ENCODE peak calls at places on chromosomes 6 and 20, in four cellular contexts. V is mammary epithelial cell, R is colonic mucosa, D is GM23248. Q is an unnamed sample. For H3K36me3, the result is how much of the 10 kb centered on the place peaks cover.

GRCh38 chr6:21742238-21742660 is 148.7 kb downstream of the SOX4 start:
- DNase-seq in V (peak), R (no peak), D (peak), Q (peak)

GRCh38 chr20:23870461-23870860 is 9.1 kb downstream of the CST5 start:
- DNase-seq in V (no peak), R (no peak), D (no peak), Q (no peak)

GRCh38 chr6:35319346-35320030 is 21.9 kb downstream of the DEF6 start:
- DNase-seq in V (no peak), R (no peak), D (no peak), Q (no peak)

GRCh38 chr6:50658561-50658960 is 54.8 kb upstream of the TFAP2D start:
- DNase-seq in V (no peak), R (no peak), D (no peak), Q (no peak)

GRCh38 chr6:15026832-15027231 is 219.0 kb upstream of the JARID2 start:
- DNase-seq in V (peak), R (no peak), D (no peak), Q (peak)

GRCh38 chr20:33846291-33846916 is 35.3 kb downstream of the CHMP4B start:
- DNase-seq in V (no peak), R (no peak), D (no peak), Q (no peak)

GRCh38 chr6:11585426-11586016 is 48.0 kb downstream of the TMEM170B start:
- DNase-seq in V (peak), R (no peak), D (peak), Q (peak)

GRCh38 chr6:16130932-16131387 is 2.1 kb downstream of the MYLIP start:
- DNase-seq in V (peak), R (peak), D (peak), Q (peak)

GRCh38 chr6:1327630-1328029 is 15.7 kb downstream of the FOXQ1 start:
- DNase-seq in V (no peak), R (no peak), D (peak), Q (no peak)

GRCh38 chr6:108436771-108437170 is 123.9 kb upstream of the FOXO3 start:
- DNase-seq in V (no peak), R (no peak), D (no peak), Q (no peak)

GRCh38 chr6:101011165-101011564 is 130.0 kb upstream of the ASCC3 start:
- DNase-seq in V (peak), R (peak), D (no peak), Q (no peak)

GRCh38 chr6:74671558-74672025 is 534.3 kb downstream of the COL12A1 start:
- DNase-seq in V (peak), R (no peak), D (peak), Q (peak)

GRCh38 chr20:62816031-62816878 is 595 bp upstream of the COL9A3 start:
- DNase-seq in V (no peak), R (no peak), D (peak), Q (peak)

GRCh38 chr20:57473246-57474042 is 51.5 kb downstream of the CTCFL start:
- DNase-seq in V (no peak), R (no peak), D (no peak), Q (no peak)

GRCh38 chr6:84615113-84615850 is 149.1 kb downstream of the TBX18 start:
- DNase-seq in V (no peak), R (no peak), D (no peak), Q (no peak)

GRCh38 chr6:105603779-105604592 is 201.1 kb upstream of the PREP start:
- DNase-seq in V (no peak), R (peak), D (peak), Q (peak)

GRCh38 chr6:13445005-13445743 is 42.2 kb downstream of the GFOD1 start:
- DNase-seq in V (peak), R (peak), D (no peak), Q (peak)

GRCh38 chr6:157468054-157468453 is 87.1 kb downstream of the ZDHHC14 start:
- DNase-seq in V (no peak), R (no peak), D (no peak), Q (no peak)

GRCh38 chr6:133995296-133995695 is 42.3 kb downstream of the TBPL1 start:
- DNase-seq in V (no peak), R (no peak), D (no peak), Q (peak)

GRCh38 chr6:35370124-35370741 is 27.9 kb downstream of the PPARD start:
- DNase-seq in V (peak), R (peak), D (peak), Q (peak)

GRCh38 chr20:59253779-59254319 is 46.6 kb upstream of the EDN3 start:
- DNase-seq in V (no peak), R (no peak), D (no peak), Q (no peak)

GRCh38 chr6:146981981-146982380 is 222.2 kb upstream of the STXBP5 start:
- DNase-seq in V (no peak), R (no peak), D (no peak), Q (no peak)

GRCh38 chr6:52881996-52882841 is 27.3 kb downstream of the GSTA3 start:
- DNase-seq in V (peak), R (peak), D (peak), Q (peak)

GRCh38 chr6:100453701-100454521 is 10.8 kb downstream of the SIM1 start:
- DNase-seq in V (no peak), R (no peak), D (no peak), Q (no peak)

GRCh38 chr6:111938710-111939109 is 65.5 kb upstream of the FYN start:
- DNase-seq in V (peak), R (no peak), D (peak), Q (peak)

GRCh38 chr6:27753668-27754407 is 158.4 kb downstream of the OR2B2 start:
- DNase-seq in V (peak), R (peak), D (peak), Q (peak)

GRCh38 chr6:36743538-36744441 is 46.2 kb downstream of the RAB44 start:
- DNase-seq in V (no peak), R (peak), D (no peak), Q (no peak)

GRCh38 chr20:3995067-3995748 is 20.1 kb downstream of the RNF24 start:
- DNase-seq in V (peak), R (no peak), D (peak), Q (peak)

GRCh38 chr6:151974061-151974617 is 166.7 kb downstream of the ESR1 start:
- DNase-seq in V (no peak), R (no peak), D (no peak), Q (no peak)

GRCh38 chr6:40892223-40892622 is 146.8 kb downstream of the UNC5CL start:
- DNase-seq in V (no peak), R (no peak), D (no peak), Q (no peak)

GRCh38 chr20:62097881-62098407 is 24.3 kb upstream of the LSM14B start:
- DNase-seq in V (no peak), R (no peak), D (no peak), Q (no peak)

GRCh38 chr20:48150568-48150967 is 365.3 kb upstream of the SULF2 start:
- DNase-seq in V (no peak), R (no peak), D (no peak), Q (no peak)

GRCh38 chr6:26473429-26473757 is 15.6 kb downstream of the BTN2A1 start:
- DNase-seq in V (no peak), R (no peak), D (no peak), Q (no peak)
- H3K4me3 ChIP-seq in V (peak), R (peak), D (peak), Q (peak)

GRCh38 chr6:159594750-159595117 is 98.3 kb downstream of the SOD2 start:
- DNase-seq in V (peak), R (no peak), D (peak), Q (peak)
- H3K9ac ChIP-seq in V (peak), R (no peak), D (peak), Q (peak)

DNA sequence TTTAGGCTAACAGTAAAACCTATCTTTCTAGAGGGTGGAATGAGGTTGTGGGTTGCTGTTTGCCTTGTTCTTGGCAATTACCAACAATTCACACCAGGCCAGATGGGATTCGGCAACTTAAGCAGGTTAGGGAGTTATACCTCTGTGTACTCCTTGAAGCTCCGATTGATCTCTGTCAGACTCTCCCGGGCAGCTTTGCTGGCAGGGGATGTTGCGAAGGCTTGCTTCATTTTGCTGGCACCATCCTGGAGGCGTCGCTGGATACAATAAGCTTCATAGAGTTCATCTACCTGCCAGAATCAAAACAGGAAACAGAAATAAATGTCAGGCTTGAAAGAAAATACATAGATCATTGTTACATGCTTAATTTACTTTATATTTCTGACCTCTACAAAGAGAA is 66.4 kb upstream of the ARMH2 start:
- DNase-seq in V (no peak), R (no peak), D (no peak), Q (no peak)
- H3K36me3 ChIP-seq in V (under half), R (under half), D (under half), Q (half or more)

GRCh38 chr6:148530394-148530923 is 187.8 kb downstream of the SASH1 start:
- DNase-seq in V (no peak), R (no peak), D (peak), Q (peak)
- H3K4me3 ChIP-seq in V (no peak), R (no peak), D (peak), Q (peak)

GRCh38 chr6:127366281-127367022 is 23.0 kb upstream of the ECHDC1 start:
- DNase-seq in V (peak), R (no peak), D (peak), Q (peak)

GRCh38 chr6:127365874-127366273 is 22.5 kb upstream of the ECHDC1 start:
- DNase-seq in V (no peak), R (no peak), D (no peak), Q (peak)

GRCh38 chr6:127367023-127367375 is 23.6 kb upstream of the ECHDC1 start:
- DNase-seq in V (no peak), R (no peak), D (peak), Q (peak)
- H3K9ac ChIP-seq in V (no peak), R (no peak), D (peak), Q (peak)

GRCh38 chr20:49859011-49859410 is 46.4 kb downstream of the SLC9A8 start:
- DNase-seq in V (no peak), R (no peak), D (no peak), Q (no peak)
- H3K36me3 ChIP-seq in V (under half), R (under half), D (under half), Q (under half)

GRCh38 chr6:165985281-165985925 is 182.2 kb downstream of the TBXT start:
- DNase-seq in V (no peak), R (no peak), D (no peak), Q (no peak)
- H3K4me3 ChIP-seq in V (no peak), R (no peak), D (no peak), Q (no peak)

GRCh38 chr6:80454197-80454596 is 347.7 kb downstream of the BCKDHB start:
- DNase-seq in V (peak), R (no peak), D (peak), Q (peak)
- H3K9ac ChIP-seq in V (peak), R (no peak), D (peak), Q (no peak)

GRCh38 chr6:73525546-73526330 is 4.9 kb upstream of the EEF1A1 start:
- DNase-seq in V (no peak), R (no peak), D (peak), Q (peak)
- H3K36me3 ChIP-seq in V (under half), R (under half), D (under half), Q (under half)

GRCh38 chr6:29530671-29531310 is 28.7 kb downstream of the UBD start:
- DNase-seq in V (no peak), R (no peak), D (no peak), Q (no peak)
- H3K4me3 ChIP-seq in V (no peak), R (no peak), D (no peak), Q (no peak)

Q was measured in adipocyte.